ENCODE peak calls at places on chromosomes 4 and X, in nine cellular contexts. N is ovary, C is coronary artery, K is AG10803, X is foreskin keratinocyte, U is glutamatergic neuron, R is mesothelial cell of epicardium, Z is endothelial cell, P is left ventricle myocardium inferior. I is an unnamed sample.

GRCh38 chr4:151604238-151604637 is 156.6 kb downstream of the GATB start:
- DNase-seq in N (no peak), C (no peak), K (peak), X (peak), U (no peak), R (no peak), Z (no peak), P (no peak), I (no peak)

GRCh38 chr4:99715286-99715685 is 57.7 kb upstream of the C4orf54 start:
- DNase-seq in N (no peak), C (no peak), K (no peak), X (peak), U (no peak), R (no peak), Z (peak), P (no peak), I (no peak)

GRCh38 chr4:123832173-123833026 is 435.8 kb downstream of the SPRY1 start:
- DNase-seq in N (peak), C (peak), K (peak), X (peak), U (no peak), R (no peak), Z (no peak), P (peak), I (no peak)

GRCh38 chr4:116413222-116413621 is 672.2 kb downstream of the TRAM1L1 start:
- DNase-seq in N (no peak), C (no peak), K (no peak), X (no peak), U (no peak), R (no peak), Z (no peak), P (no peak), I (no peak)

GRCh38 chr4:148057425-148058020 is 325.6 kb downstream of the ARHGAP10 start:
- DNase-seq in N (no peak), C (no peak), K (no peak), X (no peak), U (no peak), R (no peak), Z (no peak), P (no peak), I (no peak)

GRCh38 chrX:31679861-31680260 is 608.0 kb upstream of the FTHL17 start:
- DNase-seq in N (no peak), C (no peak), K (no peak), X (peak), U (no peak), R (no peak), Z (no peak), P (no peak), I (no peak)

GRCh38 chrX:114952696-114953095 is 64.7 kb downstream of the IL13RA2 start:
- DNase-seq in N (no peak), C (no peak), K (no peak), X (no peak), U (no peak), R (no peak), Z (no peak), P (no peak), I (no peak)

GRCh38 chrX:48958635-48959094 is 1.3 kb upstream of the OTUD5 start:
- DNase-seq in N (peak), C (peak), K (peak), X (peak), U (peak), R (no peak), Z (peak), P (peak), I (no peak)

GRCh38 chrX:41722816-41723215 is 1.2 kb upstream of the GPR82 start:
- DNase-seq in N (no peak), C (no peak), K (peak), X (no peak), U (no peak), R (no peak), Z (no peak), P (no peak), I (no peak)

GRCh38 chrX:53236025-53236679 is 11.1 kb upstream of the KDM5C start:
- DNase-seq in N (no peak), C (no peak), K (no peak), X (no peak), U (no peak), R (no peak), Z (no peak), P (no peak), I (no peak)

GRCh38 chrX:53237056-53237455 is 12.0 kb upstream of the KDM5C start:
- DNase-seq in N (no peak), C (no peak), K (no peak), X (no peak), U (no peak), R (no peak), Z (no peak), P (no peak), I (no peak)

GRCh38 chrX:53242310-53242709 is 17.3 kb upstream of the KDM5C start:
- DNase-seq in N (no peak), C (no peak), K (no peak), X (no peak), U (no peak), R (no peak), Z (no peak), P (no peak), I (no peak)

GRCh38 chrX:53241558-53241957 is 16.6 kb upstream of the KDM5C start:
- DNase-seq in N (no peak), C (no peak), K (no peak), X (no peak), U (no peak), R (no peak), Z (no peak), P (no peak), I (no peak)

GRCh38 chrX:53239474-53239873 is 14.5 kb upstream of the KDM5C start:
- DNase-seq in N (no peak), C (no peak), K (no peak), X (no peak), U (peak), R (no peak), Z (peak), P (no peak), I (no peak)
- TF ChIP-seq CTCF in N (no peak), C (no peak), K (no peak), X (peak), U (no peak), R (no peak), Z (no peak), P (no peak), I (no peak)

GRCh38 chr4:33150139-33150538 is 2430.0 kb downstream of the PCDH7 start:
- DNase-seq in N (no peak), C (no peak), K (no peak), X (no peak), U (no peak), R (no peak), Z (no peak), P (no peak), I (no peak)

DNA sequence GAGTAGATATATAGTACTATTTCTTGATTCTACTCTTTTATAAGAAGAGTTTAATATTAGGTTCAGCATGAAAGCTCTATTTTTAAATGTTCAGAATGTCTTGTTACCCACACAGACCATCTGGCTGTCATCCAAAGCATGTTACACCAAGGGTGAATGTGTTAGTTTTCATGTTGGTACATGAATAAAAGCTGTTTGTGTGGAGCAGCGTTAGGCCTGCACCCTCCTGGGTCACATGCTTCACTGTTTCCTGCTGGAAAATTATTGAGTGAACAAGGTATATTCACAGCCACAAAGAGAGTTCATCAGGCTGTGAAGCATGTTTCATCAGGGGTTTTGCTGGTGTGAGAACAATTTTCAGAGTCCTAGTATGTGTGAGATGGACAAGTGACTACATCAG is 2429.5 kb downstream of the PCDH7 start:
- DNase-seq in N (no peak), C (no peak), K (no peak), X (peak), U (no peak), R (no peak), Z (no peak), P (no peak), I (no peak)
- TF ChIP-seq CTCF in N (no peak), C (no peak), K (no peak), X (no peak), U (no peak), R (no peak), Z (no peak), P (no peak), I (no peak)

GRCh38 chrX:138711399-138712347 is at the start of gene FGF13:
- DNase-seq in N (peak), C (peak), K (no peak), X (no peak), U (peak), R (peak), Z (peak), P (peak), I (no peak)
- TF ChIP-seq CTCF in N (no peak), C (no peak), K (peak), X (no peak), U (no peak), R (no peak), Z (no peak), P (peak), I (no peak)

DNA sequence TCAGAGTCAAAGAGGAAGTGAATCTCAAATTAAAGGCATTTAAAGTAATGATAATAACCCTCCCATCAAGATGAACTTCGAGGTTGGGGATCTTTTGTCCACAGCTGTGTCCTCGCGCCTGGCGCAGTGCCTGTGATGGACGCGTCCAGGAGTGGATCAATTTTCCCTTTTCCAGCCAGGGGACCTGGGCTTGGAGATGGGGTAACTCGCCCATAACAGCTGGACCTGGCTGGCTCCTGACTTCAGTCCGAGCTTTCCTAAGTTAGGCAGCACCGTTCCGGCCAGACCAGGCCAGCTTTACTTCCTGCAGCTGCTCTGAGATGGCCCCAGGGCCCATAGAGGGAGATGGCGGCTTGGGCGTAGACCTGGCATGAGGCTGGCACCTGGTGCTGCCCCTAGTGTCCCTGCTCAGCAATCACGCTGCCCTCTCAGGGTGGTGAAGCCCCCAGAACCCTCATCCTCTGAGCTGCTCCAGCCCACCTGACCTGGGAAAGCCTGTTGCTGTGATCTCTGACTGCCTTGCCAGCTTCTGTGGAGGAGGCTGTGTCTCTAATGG is 23.9 kb downstream of the ADRA2C start:
- DNase-seq in N (no peak), C (no peak), K (no peak), X (no peak), U (no peak), R (no peak), Z (no peak), P (no peak), I (no peak)
- TF ChIP-seq CTCF in N (no peak), C (no peak), K (no peak), X (no peak), U (no peak), R (no peak), Z (no peak), P (no peak), I (no peak)

DNA sequence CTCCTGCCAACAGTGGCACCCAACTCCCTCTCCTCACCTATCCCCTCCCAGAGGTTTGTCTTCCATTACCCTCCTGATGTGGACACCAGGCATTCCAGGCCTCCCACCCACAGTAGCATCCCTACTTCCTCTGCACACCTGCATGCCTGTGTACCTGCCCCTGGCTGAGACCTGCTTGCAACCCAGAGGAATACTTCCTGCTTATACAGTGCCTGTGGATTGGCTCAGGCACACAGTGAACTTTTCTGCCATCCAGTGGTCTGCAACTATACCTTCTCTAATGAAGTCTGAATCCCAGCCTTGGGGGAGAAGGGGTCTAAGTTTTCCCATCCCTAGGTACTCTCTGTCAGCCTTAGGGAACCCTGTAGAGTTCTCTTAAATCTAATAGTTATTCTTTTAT is 169.9 kb downstream of the IQCM start:
- DNase-seq in N (no peak), C (no peak), K (no peak), X (no peak), U (no peak), R (no peak), Z (no peak), P (no peak), I (no peak)
- TF ChIP-seq CTCF in N (no peak), C (no peak), K (no peak), X (peak), U (no peak), R (no peak), Z (no peak), P (no peak), I (no peak)

GRCh38 chr4:182556576-182556975 is 313.4 kb downstream of the TENM3 start:
- DNase-seq in N (no peak), C (no peak), K (no peak), X (no peak), U (no peak), R (no peak), Z (no peak), P (no peak), I (no peak)
- TF ChIP-seq CTCF in N (no peak), C (no peak), K (no peak), X (no peak), U (no peak), R (no peak), Z (no peak), P (no peak), I (no peak)

DNA sequence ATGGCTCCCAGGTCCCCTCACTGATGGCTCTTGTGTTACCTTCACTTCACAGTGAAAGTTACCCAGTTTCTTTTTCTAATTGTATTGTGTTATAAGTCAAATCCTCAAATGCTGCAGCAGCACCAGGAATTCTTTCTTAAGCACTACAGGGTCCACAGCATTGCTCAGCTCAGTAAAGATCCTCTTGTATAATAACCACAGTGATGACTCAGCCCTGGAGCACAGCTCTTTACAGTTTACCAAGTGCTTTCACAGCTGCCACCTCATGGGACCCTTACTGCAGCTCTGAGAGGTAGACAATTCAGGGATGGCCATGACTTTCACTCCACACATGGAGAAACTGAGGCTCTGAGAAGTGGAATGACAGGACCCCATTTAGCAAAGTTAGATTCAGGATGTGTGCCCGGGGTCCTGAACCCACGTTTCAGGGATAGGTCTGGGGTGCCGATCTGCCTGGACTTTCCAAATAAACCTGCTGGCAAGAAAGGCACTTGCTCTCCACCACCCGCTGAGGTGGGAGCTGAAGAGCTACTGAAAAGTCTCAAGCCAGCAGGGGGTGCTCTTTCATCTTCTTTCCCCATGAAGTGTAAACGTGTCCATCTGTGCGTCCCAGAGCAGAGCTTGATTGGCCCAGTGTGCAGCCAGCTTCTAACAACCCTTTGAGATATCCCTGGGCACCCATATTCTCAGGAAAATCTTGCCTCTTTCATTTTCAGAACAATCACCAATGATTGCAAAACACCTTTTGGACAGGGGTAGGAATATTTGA is 35.7 kb upstream of the GABRQ start:
- DNase-seq in N (no peak), C (no peak), K (no peak), X (peak), U (no peak), R (no peak), Z (peak), P (no peak), I (no peak)
- TF ChIP-seq CTCF in N (no peak), C (no peak), K (no peak), X (peak), U (no peak), R (no peak), Z (no peak), P (no peak), I (no peak)

GRCh38 chrX:136339702-136340101 is 38.9 kb downstream of the ADGRG4 start:
- DNase-seq in N (no peak), C (no peak), K (no peak), X (no peak), U (no peak), R (no peak), Z (no peak), P (no peak), I (no peak)

GRCh38 chrX:136336623-136337022 is 35.9 kb downstream of the ADGRG4 start:
- DNase-seq in N (no peak), C (no peak), K (no peak), X (no peak), U (no peak), R (no peak), Z (no peak), P (no peak), I (no peak)
- TF ChIP-seq CTCF in N (no peak), C (no peak), K (peak), X (peak), U (peak), R (peak), Z (peak), P (peak), I (no peak)

GRCh38 chrX:132004728-132005127 is 18.4 kb upstream of the STK26 start:
- DNase-seq in N (no peak), C (no peak), K (no peak), X (peak), U (no peak), R (no peak), Z (no peak), P (no peak), I (no peak)

DNA sequence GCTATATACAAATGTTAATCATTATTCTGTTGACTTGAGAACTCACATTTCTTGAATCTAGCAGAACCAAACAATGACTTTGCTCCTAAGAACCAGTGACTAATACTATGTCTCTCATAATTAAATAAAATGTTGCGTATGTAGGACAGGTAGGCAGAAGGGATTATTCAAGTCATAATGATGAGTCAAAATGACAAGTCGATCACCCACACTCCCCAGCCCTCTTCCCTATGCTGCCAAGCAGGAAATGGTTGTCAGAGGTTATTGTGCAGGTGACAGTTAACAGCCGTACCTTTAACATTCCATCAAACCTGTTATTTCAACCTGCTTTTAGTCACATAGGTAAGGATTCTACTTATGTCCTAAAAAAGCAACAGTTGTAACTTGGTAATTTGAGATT is 22.0 kb upstream of the STK26 start:
- DNase-seq in N (no peak), C (no peak), K (no peak), X (peak), U (no peak), R (no peak), Z (no peak), P (no peak), I (no peak)
- TF ChIP-seq CTCF in N (no peak), C (no peak), K (no peak), X (no peak), U (no peak), R (no peak), Z (no peak), P (no peak), I (no peak)